ENCODE peak calls at places on chromosomes 12 and 14, in four cellular contexts. Y is Right ventricle myocardium superior; Z is activated CD4-positive, alpha-beta T cell treated with anti-CD3 and anti-CD28 coated beads, Interleukin-2, amount 50 U/mL, for 1 hour; C is nucleus accumbens. X is an unnamed sample.

GRCh38 chr12:3493225-3494049 is 2.4 kb downstream of the PRMT8 start:
- DNase-seq in Y (peak; percentile 62), C (no peak), Z (no peak), X (no peak)

GRCh38 chr14:86038401-86038985 is 508.5 kb downstream of the FLRT2 start:
- DNase-seq in Z (peak; percentile 2), C (no peak), Y (peak; percentile 38), X (no peak)

GRCh38 chr14:70259420-70259819 is 70.7 kb upstream of the SLC8A3 start:
- DNase-seq in Z (no peak), C (no peak), Y (no peak), X (no peak)

GRCh38 chr12:95343461-95344230 is 126.0 kb downstream of the VEZT start:
- DNase-seq in C (no peak), Z (no peak), Y (no peak), X (no peak)

GRCh38 chr12:91695964-91696363 is 449.7 kb downstream of the BTG1 start:
- DNase-seq in C (no peak), Z (no peak), Y (no peak), X (no peak)

GRCh38 chr14:90970167-90970600 is 90.3 kb downstream of the RPS6KA5 start:
- DNase-seq in C (no peak), Y (no peak), Z (no peak), X (peak; percentile 62)

GRCh38 chr12:123867141-123867540 is 105.0 kb downstream of the DNAH10 start:
- DNase-seq in Y (no peak), C (no peak), Z (no peak), X (no peak)

GRCh38 chr12:47746073-47746472 is 12.6 kb downstream of the RAPGEF3 start:
- DNase-seq in C (no peak), Y (no peak), Z (no peak), X (no peak)

GRCh38 chr12:57614178-57614947 is 3.1 kb downstream of the ARHGEF25 start:
- DNase-seq in C (no peak), Y (peak; percentile 58), Z (no peak), X (no peak)

GRCh38 chr14:73651005-73651404 is 6.2 kb downstream of the DNAL1 start:
- DNase-seq in Y (no peak), Z (no peak), C (no peak), X (no peak)

GRCh38 chr12:88947486-88948043 is 367.3 kb upstream of the KITLG start:
- DNase-seq in Z (no peak), Y (no peak), C (no peak), X (no peak)

GRCh38 chr14:32075636-32076277 is 1.3 kb upstream of the ARHGAP5 start:
- DNase-seq in Z (no peak), C (no peak), Y (no peak), X (no peak)

GRCh38 chr12:97948591-97948990 is 486.0 kb downstream of the RMST start:
- DNase-seq in Z (no peak), Y (no peak), C (no peak), X (no peak)

GRCh38 chr14:95038521-95039250 is 118.6 kb downstream of the DICER1 start:
- DNase-seq in Z (no peak), Y (no peak), C (no peak), X (no peak)

GRCh38 chr12:77218278-77218677 is 152.9 kb upstream of the E2F7 start:
- DNase-seq in C (no peak), Y (no peak), Z (no peak), X (no peak)

GRCh38 chr12:101612162-101612916 is 17.6 kb downstream of the MYBPC1 start:
- DNase-seq in Z (no peak), Y (no peak), C (no peak), X (no peak)

GRCh38 chr14:55807059-55807499 is 227.1 kb downstream of the KTN1 start:
- DNase-seq in C (no peak), Y (peak; percentile 91), Z (peak; percentile 76), X (peak; percentile 73)

GRCh38 chr12:71567562-71567961 is 96.1 kb downstream of the ZFC3H1 start:
- DNase-seq in Z (no peak), Y (no peak), C (no peak), X (no peak)

GRCh38 chr12:69844416-69844815 is 19.4 kb downstream of the MYRFL start:
- DNase-seq in Z (no peak), Y (no peak), C (no peak), X (no peak)

GRCh38 chr12:80811957-80812708 is 95.4 kb downstream of the MYF5 start:
- DNase-seq in Y (no peak), C (no peak), Z (no peak), X (no peak)

GRCh38 chr14:105894125-105894977 is 368.0 kb downstream of the TMEM121 start:
- DNase-seq in C (no peak), Y (peak; percentile 20), Z (no peak), X (no peak)

GRCh38 chr14:74980398-74980745 is 22.3 kb upstream of the EIF2B2 start:
- DNase-seq in C (no peak), Z (no peak), Y (no peak), X (no peak)

GRCh38 chr14:68856572-68856971 is 63.7 kb upstream of the ZFP36L1 start:
- DNase-seq in Y (no peak), C (no peak), Z (no peak), X (no peak)

GRCh38 chr12:15090441-15090840 is 117.6 kb downstream of the PDE6H start:
- DNase-seq in C (no peak), Y (no peak), Z (no peak), X (no peak)

GRCh38 chr14:60721331-60722162 is 2.6 kb downstream of the SIX4 start:
- DNase-seq in Z (peak; percentile 62), C (no peak), Y (peak; percentile 46), X (peak; percentile 19)

GRCh38 chr14:73662439-73663056 is 17.8 kb downstream of the DNAL1 start:
- DNase-seq in Y (no peak), Z (no peak), C (no peak), X (no peak)